ENCODE peak calls at places on chromosome 17, in eight cellular contexts. One of them, this sample, is unnamed.

GRCh38 chr17:35748323-35748960 is 4.6 kb downstream of the GAS2L2 start:
- DNase-seq in GM23338: no peak
- DNase-seq in HFFc6: no peak
- DNase-seq in lung: no peak
- DNase-seq in right lobe of liver: peak
- DNase-seq in heart right ventricle: no peak
- DNase-seq in MCF 10A: peak
- DNase-seq in GM10248: no peak
- DNase-seq in this sample: no peak

GRCh38 chr17:19570497-19571151 is 37.0 kb downstream of the SLC47A1 start:
- DNase-seq in GM23338: no peak
- DNase-seq in HFFc6: no peak
- DNase-seq in lung: no peak
- DNase-seq in right lobe of liver: peak
- DNase-seq in heart right ventricle: no peak
- DNase-seq in MCF 10A: no peak
- DNase-seq in GM10248: no peak
- DNase-seq in this sample: no peak

GRCh38 chr17:11644265-11645212 is 46.3 kb downstream of the DNAH9 start:
- DNase-seq in GM23338: peak
- DNase-seq in HFFc6: peak
- DNase-seq in lung: peak
- DNase-seq in right lobe of liver: peak
- DNase-seq in heart right ventricle: peak
- DNase-seq in MCF 10A: peak
- DNase-seq in GM10248: peak
- DNase-seq in this sample: peak

GRCh38 chr17:81471804-81472456 is 40.7 kb downstream of the ACTG1 start:
- DNase-seq in GM23338: peak
- DNase-seq in HFFc6: peak
- DNase-seq in lung: peak
- DNase-seq in right lobe of liver: no peak
- DNase-seq in heart right ventricle: no peak
- DNase-seq in MCF 10A: no peak
- DNase-seq in GM10248: no peak
- DNase-seq in this sample: no peak

GRCh38 chr17:58377005-58377660 is 25.1 kb upstream of the SUPT4H1 start:
- DNase-seq in GM23338: peak
- DNase-seq in HFFc6: no peak
- DNase-seq in lung: peak
- DNase-seq in right lobe of liver: no peak
- DNase-seq in heart right ventricle: no peak
- DNase-seq in MCF 10A: no peak
- DNase-seq in GM10248: no peak
- DNase-seq in this sample: no peak

GRCh38 chr17:29559640-29560039 is 7.2 kb downstream of the ABHD15 start:
- DNase-seq in GM23338: no peak
- DNase-seq in HFFc6: no peak
- DNase-seq in lung: peak
- DNase-seq in right lobe of liver: no peak
- DNase-seq in heart right ventricle: no peak
- DNase-seq in MCF 10A: no peak
- DNase-seq in GM10248: no peak
- DNase-seq in this sample: no peak

GRCh38 chr17:53336281-53336680 is 486.4 kb upstream of the KIF2B start:
- DNase-seq in GM23338: no peak
- DNase-seq in HFFc6: no peak
- DNase-seq in lung: no peak
- DNase-seq in right lobe of liver: no peak
- DNase-seq in heart right ventricle: no peak
- DNase-seq in MCF 10A: no peak
- DNase-seq in GM10248: no peak
- DNase-seq in this sample: no peak

GRCh38 chr17:50027639-50028206 is 28.2 kb upstream of the ITGA3 start:
- DNase-seq in GM23338: peak
- DNase-seq in HFFc6: peak
- DNase-seq in lung: peak
- DNase-seq in right lobe of liver: peak
- DNase-seq in heart right ventricle: peak
- DNase-seq in MCF 10A: peak
- DNase-seq in GM10248: no peak
- DNase-seq in this sample: no peak

GRCh38 chr17:78329263-78330059 is 30.4 kb downstream of the SOCS3 start:
- DNase-seq in GM23338: no peak
- DNase-seq in HFFc6: peak
- DNase-seq in lung: no peak
- DNase-seq in right lobe of liver: no peak
- DNase-seq in heart right ventricle: no peak
- DNase-seq in MCF 10A: peak
- DNase-seq in GM10248: no peak
- DNase-seq in this sample: no peak

GRCh38 chr17:48127371-48128051 is 19.9 kb downstream of the SNX11 start:
- DNase-seq in GM23338: no peak
- DNase-seq in HFFc6: peak
- DNase-seq in lung: no peak
- DNase-seq in right lobe of liver: no peak
- DNase-seq in heart right ventricle: no peak
- DNase-seq in MCF 10A: peak
- DNase-seq in GM10248: no peak
- DNase-seq in this sample: no peak

GRCh38 chr17:66414528-66415175 is 112.2 kb downstream of the PRKCA start:
- DNase-seq in GM23338: no peak
- DNase-seq in HFFc6: no peak
- DNase-seq in lung: no peak
- DNase-seq in right lobe of liver: no peak
- DNase-seq in heart right ventricle: no peak
- DNase-seq in MCF 10A: no peak
- DNase-seq in GM10248: no peak
- DNase-seq in this sample: no peak

GRCh38 chr17:8574687-8575086 is 55.8 kb downstream of the MYH10 start:
- DNase-seq in GM23338: peak
- DNase-seq in HFFc6: no peak
- DNase-seq in lung: no peak
- DNase-seq in right lobe of liver: no peak
- DNase-seq in heart right ventricle: no peak
- DNase-seq in MCF 10A: no peak
- DNase-seq in GM10248: no peak
- DNase-seq in this sample: no peak

GRCh38 chr17:37213927-37214326 is 161.9 kb upstream of the C17orf78 start:
- DNase-seq in GM23338: no peak
- DNase-seq in HFFc6: no peak
- DNase-seq in lung: no peak
- DNase-seq in right lobe of liver: no peak
- DNase-seq in heart right ventricle: no peak
- DNase-seq in MCF 10A: no peak
- DNase-seq in GM10248: no peak
- DNase-seq in this sample: no peak

DNA sequence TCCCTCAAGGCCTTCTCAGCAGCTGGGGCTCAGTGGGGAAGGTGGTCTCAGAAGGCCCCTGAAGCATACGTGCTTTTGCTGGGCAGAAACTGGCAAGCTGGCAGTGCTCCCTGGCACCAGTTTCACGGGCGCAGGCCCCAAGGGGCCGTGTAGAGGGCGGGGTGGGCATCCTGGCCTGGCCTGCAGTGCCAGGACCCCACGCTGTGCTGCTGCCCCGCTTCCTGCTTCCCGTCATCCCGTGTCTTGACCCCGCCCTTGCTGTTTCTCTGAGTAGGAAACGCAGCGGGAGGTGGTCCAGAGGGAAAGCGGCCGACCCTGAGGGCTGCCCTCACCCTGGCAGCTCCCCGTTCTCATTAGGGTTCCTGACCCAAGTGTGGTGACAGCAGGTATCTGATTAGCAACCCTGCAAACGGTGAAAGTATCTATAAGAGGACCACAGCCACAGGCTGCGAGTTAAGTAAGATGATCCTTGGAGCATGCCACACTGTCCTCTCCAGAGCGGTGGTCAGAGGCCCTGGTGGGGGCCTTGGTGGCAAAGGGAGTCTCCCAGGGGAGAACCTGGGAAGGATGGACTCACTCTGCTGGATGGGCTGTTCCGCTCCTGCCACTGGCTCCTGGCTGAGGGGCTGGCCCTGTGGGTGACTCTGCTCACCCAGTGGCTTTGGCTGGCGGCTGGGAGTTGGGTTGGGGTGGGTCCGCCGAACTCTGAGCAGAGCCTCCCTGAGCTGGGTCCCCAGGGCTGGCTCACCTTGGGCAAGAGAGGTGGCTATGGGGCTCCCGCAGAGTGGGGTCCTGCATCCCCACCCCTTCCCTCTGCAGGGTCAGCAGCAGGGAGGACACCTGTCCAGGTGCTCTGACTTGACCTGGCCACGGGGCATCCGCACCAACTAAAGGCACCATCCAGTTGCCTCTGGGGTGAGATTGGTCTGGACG is 7.1 kb downstream of the CDK5R1 start:
- DNase-seq in GM23338: no peak
- DNase-seq in HFFc6: no peak
- DNase-seq in lung: no peak
- DNase-seq in right lobe of liver: no peak
- DNase-seq in heart right ventricle: no peak
- DNase-seq in MCF 10A: no peak
- DNase-seq in GM10248: no peak
- DNase-seq in this sample: no peak
- TF ChIP-seq CTCF in GM23338: no peak
- TF ChIP-seq CTCF in HFFc6: no peak
- TF ChIP-seq CTCF in lung: no peak
- TF ChIP-seq CTCF in right lobe of liver: no peak
- TF ChIP-seq CTCF in heart right ventricle: no peak
- TF ChIP-seq CTCF in MCF 10A: no peak
- TF ChIP-seq CTCF in GM10248: no peak
- TF ChIP-seq CTCF in this sample: no peak

DNA sequence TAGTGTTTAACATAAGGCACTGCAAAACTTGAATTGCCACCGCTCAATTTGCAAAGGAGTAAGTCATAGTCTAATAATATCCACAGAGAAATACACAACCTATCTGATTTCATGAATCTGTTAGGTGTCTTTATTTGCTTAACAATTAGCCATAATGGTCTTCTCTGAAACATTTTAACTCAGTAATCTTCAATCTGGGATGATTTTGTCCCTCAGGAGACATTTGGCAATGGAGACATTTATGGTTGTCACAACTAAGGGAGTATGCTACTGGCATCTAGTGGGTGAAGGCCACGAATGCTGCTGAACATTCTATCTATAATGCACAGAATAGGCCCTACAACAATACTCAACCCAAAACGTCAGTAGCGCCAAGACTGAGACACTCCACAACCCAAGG is 4.3 kb downstream of the UBE2G1 start:
- DNase-seq in GM23338: no peak
- DNase-seq in HFFc6: no peak
- DNase-seq in lung: no peak
- DNase-seq in right lobe of liver: peak
- DNase-seq in heart right ventricle: no peak
- DNase-seq in MCF 10A: peak
- DNase-seq in GM10248: no peak
- DNase-seq in this sample: no peak
- TF ChIP-seq CTCF in GM23338: peak
- TF ChIP-seq CTCF in HFFc6: no peak
- TF ChIP-seq CTCF in lung: no peak
- TF ChIP-seq CTCF in right lobe of liver: no peak
- TF ChIP-seq CTCF in heart right ventricle: no peak
- TF ChIP-seq CTCF in MCF 10A: no peak
- TF ChIP-seq CTCF in GM10248: peak
- TF ChIP-seq CTCF in this sample: no peak

DNA sequence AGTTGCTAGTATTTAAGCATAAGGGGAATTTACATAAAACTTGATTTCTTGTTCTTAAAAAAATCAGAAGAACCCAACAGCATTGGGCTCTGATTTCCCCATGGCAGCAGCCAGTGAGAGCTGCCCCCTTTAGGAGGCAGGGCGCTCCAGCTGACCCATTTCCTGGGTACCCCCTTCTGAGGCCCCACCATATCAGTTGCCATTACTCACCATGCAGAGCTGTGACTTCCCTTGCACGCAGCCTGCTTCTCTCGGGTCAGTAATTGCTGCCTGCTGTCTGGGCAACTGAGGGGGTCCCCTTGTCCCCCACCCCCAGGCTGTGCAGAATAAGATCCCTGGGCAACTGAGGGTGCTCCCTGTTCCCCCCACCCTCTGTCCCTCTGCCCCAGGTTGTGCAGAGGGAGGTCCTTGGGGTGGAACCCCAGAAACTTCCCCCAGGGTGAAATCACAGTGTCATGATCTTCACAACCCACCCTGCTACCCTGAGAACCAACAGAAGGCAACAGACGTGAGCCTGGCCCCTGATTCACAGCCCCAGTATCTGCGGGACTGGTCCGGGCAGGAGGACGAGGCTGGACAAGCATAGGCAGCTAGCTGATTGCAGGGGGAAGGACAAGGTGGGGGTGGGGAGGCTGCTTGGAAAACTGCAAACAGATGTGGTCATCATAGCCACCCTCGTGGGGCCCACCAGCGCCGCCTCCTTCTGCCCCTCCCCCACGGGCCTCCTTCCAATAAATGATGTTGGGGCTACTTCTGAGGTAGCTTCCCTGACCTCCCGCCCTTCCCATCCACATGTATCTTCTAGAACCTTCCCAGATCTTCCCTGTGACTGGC is 12.0 kb upstream of the CDC42EP4 start:
- DNase-seq in GM23338: no peak
- DNase-seq in HFFc6: peak
- DNase-seq in lung: no peak
- DNase-seq in right lobe of liver: no peak
- DNase-seq in heart right ventricle: no peak
- DNase-seq in MCF 10A: no peak
- DNase-seq in GM10248: no peak
- DNase-seq in this sample: no peak
- TF ChIP-seq CTCF in GM23338: no peak
- TF ChIP-seq CTCF in HFFc6: peak
- TF ChIP-seq CTCF in lung: no peak
- TF ChIP-seq CTCF in right lobe of liver: no peak
- TF ChIP-seq CTCF in heart right ventricle: no peak
- TF ChIP-seq CTCF in MCF 10A: no peak
- TF ChIP-seq CTCF in GM10248: no peak
- TF ChIP-seq CTCF in this sample: no peak

DNA sequence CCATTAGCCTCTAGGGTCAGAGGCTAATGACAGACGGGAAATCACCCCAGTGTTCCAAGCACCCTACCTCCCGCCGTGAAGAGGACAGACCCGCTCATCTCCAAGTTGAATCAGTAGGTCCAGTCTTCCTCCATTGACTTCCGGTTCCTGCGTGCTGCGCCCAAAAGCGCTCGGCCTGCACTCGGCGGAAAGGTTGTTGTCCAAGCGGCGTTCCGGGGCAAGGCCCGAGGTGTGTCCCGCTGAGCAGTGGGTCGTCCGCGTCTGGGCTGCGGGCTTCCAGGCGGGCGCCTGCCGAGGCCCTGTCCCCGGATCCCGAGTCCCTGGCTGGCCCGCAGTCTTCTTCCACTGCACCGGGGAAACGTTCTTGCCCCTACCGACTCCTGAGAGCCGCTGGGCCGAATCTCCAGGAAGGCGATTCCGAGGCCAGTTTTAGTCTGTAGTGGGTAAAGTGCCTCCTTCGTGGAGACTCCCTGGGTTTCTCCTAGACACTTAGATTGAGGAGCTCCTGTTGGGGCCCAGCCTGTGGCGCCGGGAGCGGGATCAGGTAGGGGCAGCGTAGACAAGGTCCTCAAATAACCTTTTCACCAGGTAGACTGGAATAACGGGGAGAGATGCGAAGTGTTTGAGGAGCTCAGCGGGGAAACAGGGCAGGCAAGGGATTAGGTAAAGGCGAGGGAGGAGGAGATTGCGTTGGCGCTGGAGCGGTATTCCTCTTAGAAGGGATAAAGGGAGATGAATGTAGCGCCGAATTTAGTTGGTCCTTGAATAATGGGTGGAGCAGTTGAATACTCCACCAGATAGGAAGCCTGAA is at the start of gene TEFM:
- DNase-seq in GM23338: peak
- DNase-seq in HFFc6: peak
- DNase-seq in lung: peak
- DNase-seq in right lobe of liver: peak
- DNase-seq in heart right ventricle: peak
- DNase-seq in MCF 10A: peak
- DNase-seq in GM10248: peak
- DNase-seq in this sample: peak
- TF ChIP-seq CTCF in GM23338: no peak
- TF ChIP-seq CTCF in HFFc6: no peak
- TF ChIP-seq CTCF in lung: no peak
- TF ChIP-seq CTCF in right lobe of liver: no peak
- TF ChIP-seq CTCF in heart right ventricle: no peak
- TF ChIP-seq CTCF in MCF 10A: no peak
- TF ChIP-seq CTCF in GM10248: no peak
- TF ChIP-seq CTCF in this sample: no peak

This sample was measured in nephron progenitor cell.